ENCODE peak calls at places on chromosome 15, in five cellular contexts. U, Q, O, Z and X are unnamed samples. For H3K4me1 and H3K9me3, the result is how much of the 10 kb centered on the place peaks cover.

GRCh38 chr15:42158941-42159340 is 2.5 kb upstream of the PLA2G4F start:
- DNase-seq in U (no peak), Q (no peak), O (no peak), Z (peak), X (no peak)

GRCh38 chr15:101394056-101394630 is 95.4 kb downstream of the PCSK6 start:
- DNase-seq in U (no peak), Q (no peak), O (no peak), Z (peak), X (no peak)

GRCh38 chr15:43225201-43225949 is 4.6 kb upstream of the EPB42 start:
- DNase-seq in U (peak), Q (peak), O (no peak), Z (no peak), X (no peak)

GRCh38 chr15:57784081-57784488 is 77.6 kb downstream of the POLR2M start:
- DNase-seq in U (peak), Q (peak), O (no peak), Z (no peak), X (no peak)

GRCh38 chr15:82040862-82041261 is 5.0 kb downstream of the MEX3B start:
- DNase-seq in U (no peak), Q (no peak), O (no peak), Z (no peak), X (no peak)

GRCh38 chr15:70752142-70752754 is 11.1 kb downstream of the UACA start:
- DNase-seq in U (no peak), Q (peak), O (no peak), Z (no peak), X (no peak)

GRCh38 chr15:48693474-48693873 is 48.0 kb upstream of the FBN1 start:
- DNase-seq in U (no peak), Q (no peak), O (no peak), Z (no peak), X (no peak)

GRCh38 chr15:63353887-63354286 is 27.8 kb downstream of the CA12 start:
- DNase-seq in U (peak), Q (no peak), O (no peak), Z (no peak), X (peak)

GRCh38 chr15:23648920-23649515 is 1.4 kb upstream of the MAGEL2 start:
- DNase-seq in U (peak), Q (peak), O (no peak), Z (no peak), X (no peak)

GRCh38 chr15:52080031-52080430 is 32.5 kb downstream of the BCL2L10 start:
- DNase-seq in U (peak), Q (no peak), O (no peak), Z (no peak), X (no peak)

GRCh38 chr15:52078876-52079700 is 33.5 kb downstream of the BCL2L10 start:
- DNase-seq in U (peak), Q (peak), O (peak), Z (peak), X (peak)

GRCh38 chr15:52080993-52081392 is 31.6 kb downstream of the BCL2L10 start:
- DNase-seq in U (no peak), Q (no peak), O (no peak), Z (no peak), X (no peak)

GRCh38 chr15:52076889-52077781 is 35.4 kb downstream of the BCL2L10 start:
- DNase-seq in U (peak), Q (no peak), O (no peak), Z (no peak), X (no peak)

GRCh38 chr15:52078197-52078875 is 34.2 kb downstream of the BCL2L10 start:
- DNase-seq in U (peak), Q (no peak), O (no peak), Z (no peak), X (no peak)
- TF ChIP-seq EP300 in U (peak), Q (no peak), O (no peak), Z (no peak), X (no peak)

DNA sequence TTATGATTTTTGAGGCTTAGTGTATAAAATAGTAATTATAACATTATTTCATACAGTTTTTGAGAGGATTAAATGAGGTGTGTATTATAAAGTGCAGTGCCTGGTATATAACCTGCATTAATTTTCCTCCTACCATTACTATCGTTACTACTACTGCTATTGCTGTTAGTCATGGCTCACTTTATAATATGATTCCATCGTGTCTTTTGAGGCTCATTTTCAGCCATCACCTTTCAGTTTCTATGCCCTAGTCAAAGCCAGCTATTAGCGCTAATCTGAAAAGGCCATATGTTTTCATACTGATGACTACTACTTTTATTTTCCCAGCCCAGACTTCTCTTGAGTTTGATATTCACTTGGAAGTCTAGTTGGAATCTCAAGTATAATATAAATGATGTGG is 5.5 kb downstream of the MEF2A start:
- DNase-seq in U (no peak), Q (no peak), O (no peak), Z (no peak), X (no peak)
- H3K4me1 ChIP-seq in U (under half), Q (under half), O (under half), Z (half or more), X (half or more)

GRCh38 chr15:60179786-60180391 is 175.8 kb downstream of the FOXB1 start:
- DNase-seq in U (peak), Q (peak), O (no peak), Z (no peak), X (no peak)

GRCh38 chr15:60184579-60184978 is 180.5 kb downstream of the FOXB1 start:
- DNase-seq in U (no peak), Q (no peak), O (no peak), Z (no peak), X (no peak)

GRCh38 chr15:60183366-60183765 is 179.3 kb downstream of the FOXB1 start:
- DNase-seq in U (no peak), Q (no peak), O (no peak), Z (no peak), X (no peak)
- H3K9me3 ChIP-seq in U (under half), Q (under half), O (under half), Z (under half), X (under half)

GRCh38 chr15:44663410-44664272 is at the start of gene SPG11:
- DNase-seq in U (peak), Q (peak), O (peak), Z (peak), X (peak)

GRCh38 chr15:44666208-44667038 is 3.0 kb upstream of the SPG11 start:
- DNase-seq in U (no peak), Q (no peak), O (no peak), Z (no peak), X (no peak)

GRCh38 chr15:44667039-44667360 is 3.5 kb upstream of the SPG11 start:
- DNase-seq in U (no peak), Q (no peak), O (no peak), Z (no peak), X (no peak)

GRCh38 chr15:44659041-44659440 is 4.4 kb downstream of the SPG11 start:
- DNase-seq in U (no peak), Q (no peak), O (no peak), Z (no peak), X (no peak)

GRCh38 chr15:44662478-44663409 is 718 bp downstream of the SPG11 start:
- DNase-seq in U (peak), Q (peak), O (no peak), Z (peak), X (peak)
- TF ChIP-seq EP300 in U (no peak), Q (no peak), O (no peak), Z (no peak), X (no peak)

DNA sequence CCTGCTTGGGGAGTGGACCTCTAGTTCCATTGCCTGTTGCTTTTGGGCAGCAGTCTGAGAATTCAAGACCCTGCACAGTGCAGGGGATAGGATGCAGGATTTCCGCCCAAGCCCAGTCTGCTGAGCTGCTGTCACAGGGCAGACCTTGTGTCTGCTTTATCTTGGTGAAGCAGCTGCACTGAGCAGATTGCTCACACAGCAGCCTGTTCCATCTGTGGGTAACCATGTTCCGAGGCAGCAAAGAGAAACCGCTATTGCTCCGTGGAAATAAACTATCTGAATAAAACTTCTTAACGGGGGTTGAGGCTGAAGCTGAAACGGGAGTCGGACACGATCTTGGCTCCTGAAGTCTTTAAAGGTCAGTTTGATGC is 202.3 kb downstream of the AKAP13 start:
- DNase-seq in U (no peak), Q (peak), O (no peak), Z (no peak), X (peak)
- H3K4me1 ChIP-seq in U (half or more), Q (under half), O (under half), Z (half or more), X (under half)

DNA sequence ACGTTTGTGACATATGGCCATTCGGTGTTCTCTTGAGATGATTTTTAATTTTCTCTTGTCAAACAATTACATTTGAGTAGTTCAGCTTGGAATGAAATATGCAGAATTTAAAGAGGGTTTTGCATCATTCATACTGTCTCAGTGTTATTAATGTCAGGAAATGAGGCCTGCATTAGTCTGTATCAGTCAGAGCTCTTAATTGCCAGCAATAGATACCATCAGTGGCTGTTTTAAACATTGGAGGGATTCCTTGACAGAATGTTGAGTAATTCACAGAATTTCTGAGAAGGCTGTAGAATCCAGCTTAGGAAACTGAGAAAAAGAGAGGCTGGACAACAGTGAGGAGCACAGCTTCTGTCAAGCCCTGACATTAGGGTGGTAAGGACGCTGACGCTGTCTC is 722.0 kb downstream of the NR2F2 start:
- DNase-seq in U (no peak), Q (no peak), O (no peak), Z (no peak), X (no peak)
- H3K9me3 ChIP-seq in U (under half), Q (under half), O (under half), Z (under half), X (under half)

GRCh38 chr15:64460206-64460736 is at the start of gene ZNF609:
- DNase-seq in U (peak), Q (peak), O (peak), Z (peak), X (peak)

GRCh38 chr15:64462492-64462891 is 2.1 kb downstream of the ZNF609 start:
- DNase-seq in U (no peak), Q (no peak), O (no peak), Z (no peak), X (no peak)

GRCh38 chr15:64460737-64461576 is 579 bp downstream of the ZNF609 start:
- DNase-seq in U (peak), Q (peak), O (no peak), Z (no peak), X (peak)

GRCh38 chr15:64459382-64459781 is 996 bp upstream of the ZNF609 start:
- DNase-seq in U (no peak), Q (no peak), O (no peak), Z (no peak), X (no peak)

GRCh38 chr15:64461577-64462162 is 1.3 kb downstream of the ZNF609 start:
- DNase-seq in U (peak), Q (no peak), O (no peak), Z (no peak), X (no peak)
- TF ChIP-seq EP300 in U (no peak), Q (no peak), O (no peak), Z (no peak), X (no peak)